ENCODE peak calls at places on chromosomes 11 and 22, in ten cellular contexts. B is pancreas; F is astrocyte of the cerebellum; W is body of pancreas; U is neuronal stem cell; G is CD8-positive, alpha-beta memory T cell; V is left ventricle myocardium inferior; N is astrocyte; E is lung; S is lower lobe of right lung. Z is an unnamed sample.

GRCh38 chr11:20596629-20597129 is 2.7 kb upstream of the SLC6A5 start:
- DNase-seq in B (no peak), F (no peak), W (no peak), U (no peak), G (no peak), V (no peak), N (no peak), E (no peak), S (no peak), Z (no peak)

GRCh38 chr11:77776455-77776854 is 44.1 kb downstream of the RSF1 start:
- DNase-seq in B (no peak), F (no peak), W (no peak), U (no peak), G (peak; percentile 6), V (no peak), N (no peak), E (no peak), S (no peak), Z (no peak)

GRCh38 chr11:121577106-121577505 is 124.3 kb upstream of the SORL1-AS1 start:
- DNase-seq in B (no peak), F (no peak), W (no peak), U (no peak), G (no peak), V (no peak), N (no peak), E (no peak), S (no peak), Z (no peak)

GRCh38 chr11:58813693-58814092 is 30.8 kb downstream of the GLYATL2 start:
- DNase-seq in B (no peak), F (no peak), W (no peak), U (no peak), G (no peak), V (no peak), N (no peak), E (no peak), S (no peak), Z (no peak)

GRCh38 chr22:37726240-37726887 is 29.5 kb downstream of the TRIOBP start:
- DNase-seq in B (no peak), F (no peak), W (no peak), U (no peak), G (no peak), V (no peak), N (peak; percentile 34), E (no peak), S (no peak), Z (no peak)

GRCh38 chr11:78832226-78832947 is 257.7 kb upstream of the NARS2 start:
- DNase-seq in B (no peak), F (no peak), W (no peak), U (no peak), G (no peak), V (no peak), N (no peak), E (no peak), S (no peak), Z (no peak)

GRCh38 chr11:10414659-10415058 is 40.4 kb upstream of the AMPD3 start:
- DNase-seq in B (no peak), F (no peak), W (no peak), U (no peak), G (no peak), V (peak; percentile 52), N (peak; percentile 48), E (no peak), S (peak; percentile 68), Z (peak; percentile 57)

GRCh38 chr11:96204721-96205459 is 138.1 kb downstream of the MAML2 start:
- DNase-seq in B (no peak), F (no peak), W (no peak), U (no peak), G (peak; percentile 54), V (no peak), N (no peak), E (no peak), S (no peak), Z (no peak)

GRCh38 chr11:81030186-81030585 is 1589.4 kb upstream of the TENM4 start:
- DNase-seq in B (no peak), F (no peak), W (no peak), U (no peak), G (no peak), V (no peak), N (no peak), E (no peak), S (no peak), Z (no peak)

GRCh38 chr11:134537941-134538340 is 125.9 kb upstream of the B3GAT1 start:
- DNase-seq in B (no peak), F (no peak), W (no peak), U (no peak), G (no peak), V (no peak), N (no peak), E (no peak), S (no peak), Z (no peak)

GRCh38 chr11:1197431-1197885 is 25.4 kb upstream of the MUC5B start:
- DNase-seq in B (peak; percentile 53), F (no peak), W (peak; percentile 9), U (no peak), G (no peak), V (peak; percentile 10), N (no peak), E (no peak), S (peak; percentile 43), Z (peak; percentile 48)

GRCh38 chr11:14520902-14521151 is 641 bp upstream of the PSMA1 start:
- DNase-seq in B (no peak), F (no peak), W (no peak), U (no peak), G (no peak), V (no peak), N (no peak), E (no peak), S (no peak), Z (no peak)

GRCh38 chr22:44730490-44731356 is 21.7 kb upstream of the ARHGAP8 start:
- DNase-seq in B (no peak), F (no peak), W (no peak), U (no peak), G (no peak), V (no peak), N (no peak), E (no peak), S (no peak), Z (peak; percentile 42)

GRCh38 chr22:28909375-28909774 is 26.0 kb downstream of the ZNRF3 start:
- DNase-seq in B (no peak), F (no peak), W (no peak), U (no peak), G (no peak), V (no peak), N (peak; percentile 68), E (no peak), S (no peak), Z (no peak)

GRCh38 chr11:61966673-61967176 is 709 bp downstream of the FTH1 start:
- DNase-seq in B (peak; percentile 63), F (no peak), W (no peak), U (no peak), G (peak; percentile 47), V (no peak), N (no peak), E (no peak), S (no peak), Z (peak; percentile 47)

GRCh38 chr11:86193297-86194095 is 51.1 kb upstream of the EED start:
- DNase-seq in B (no peak), F (peak; percentile 51), W (peak; percentile 69), U (peak; percentile 33), G (peak; percentile 63), V (peak; percentile 69), N (peak; percentile 76), E (peak; percentile 78), S (peak; percentile 63), Z (peak; percentile 59)
- H3K4me3 ChIP-seq in B (no peak overlapping the region), F (no peak overlapping the region), W (no peak overlapping the region), U (no peak overlapping the region), G (peak overlapping the region; percentile 33), V (peak overlapping the region; percentile 53), N (no peak overlapping the region), E (no peak overlapping the region), S (peak overlapping the region; percentile 37), Z (peak overlapping the region; percentile 28)

GRCh38 chr11:86440843-86441242 is 66.2 kb downstream of the CCDC81 start:
- DNase-seq in B (no peak), F (no peak), W (no peak), U (no peak), G (no peak), V (no peak), N (peak; percentile 46), E (no peak), S (no peak), Z (no peak)
- H3K4me3 ChIP-seq in B (no peak overlapping the region), F (no peak overlapping the region), W (no peak overlapping the region), U (no peak overlapping the region), G (no peak overlapping the region), V (no peak overlapping the region), N (no peak overlapping the region), E (no peak overlapping the region), S (no peak overlapping the region), Z (no peak overlapping the region)

DNA sequence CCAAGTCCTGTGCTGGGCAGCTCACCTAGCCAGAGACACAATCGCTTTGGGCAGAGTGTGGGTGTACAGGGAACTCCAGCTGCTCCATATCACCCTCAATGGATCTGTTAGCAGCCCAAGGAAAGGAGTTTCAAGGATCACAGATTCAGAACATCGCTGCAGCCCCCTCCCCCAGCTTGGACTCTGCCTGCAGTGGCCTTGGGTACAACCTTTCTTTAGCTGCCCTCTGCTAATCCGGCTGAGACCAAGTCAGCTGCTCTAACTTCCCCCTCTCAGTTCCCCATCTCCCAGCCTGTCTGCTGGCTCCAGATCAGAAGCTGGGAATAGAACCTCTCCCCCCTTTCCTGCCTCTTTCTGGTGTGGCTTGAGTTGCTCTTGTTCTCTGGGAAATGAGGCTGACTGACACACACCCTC is 1.3 kb downstream of the TMEM86A start:
- DNase-seq in B (no peak), F (no peak), W (no peak), U (no peak), G (no peak), V (peak; percentile 32), N (no peak), E (no peak), S (peak; percentile 52), Z (no peak)
- H3K4me3 ChIP-seq in B (peak overlapping the region; percentile 92), F (no peak overlapping the region), W (no peak overlapping the region), U (peak overlapping the region; percentile 47), G (no peak overlapping the region), V (peak overlapping the region; percentile 96), N (no peak overlapping the region), E (no peak overlapping the region), S (peak overlapping the region; percentile 68), Z (peak overlapping the region; percentile 75)

GRCh38 chr11:57776101-57776511 is 14.5 kb downstream of the CTNND1 start:
- DNase-seq in B (no peak), F (peak; percentile 76), W (no peak), U (no peak), G (no peak), V (peak; percentile 31), N (peak; percentile 90), E (peak; percentile 58), S (peak; percentile 58), Z (no peak)

GRCh38 chr11:57778318-57779037 is 16.9 kb downstream of the CTNND1 start:
- DNase-seq in B (peak; percentile 81), F (peak; percentile 100), W (peak; percentile 94), U (peak; percentile 87), G (no peak), V (peak; percentile 92), N (peak; percentile 99), E (peak; percentile 92), S (peak; percentile 93), Z (peak; percentile 94)

GRCh38 chr11:57779275-57779674 is 17.7 kb downstream of the CTNND1 start:
- DNase-seq in B (no peak), F (no peak), W (peak; percentile 73), U (no peak), G (no peak), V (no peak), N (peak; percentile 69), E (no peak), S (no peak), Z (no peak)

GRCh38 chr11:57776577-57776976 is 15.0 kb downstream of the CTNND1 start:
- DNase-seq in B (no peak), F (no peak), W (no peak), U (no peak), G (no peak), V (no peak), N (no peak), E (no peak), S (no peak), Z (no peak)

GRCh38 chr11:57777969-57778317 is 16.3 kb downstream of the CTNND1 start:
- DNase-seq in B (no peak), F (no peak), W (peak; percentile 65), U (no peak), G (no peak), V (no peak), N (no peak), E (no peak), S (no peak), Z (peak; percentile 85)
- H3K4me3 ChIP-seq in B (peak overlapping the region; percentile 18), F (peak overlapping the region; percentile 23), W (no peak overlapping the region), U (peak overlapping the region; percentile 25), G (no peak overlapping the region), V (peak overlapping the region; percentile 54), N (peak overlapping the region; percentile 48), E (no peak overlapping the region), S (peak overlapping the region; percentile 33), Z (peak overlapping the region; percentile 17)